ENCODE peak calls at places on chromosomes 12 and 14, in five cellular contexts. A is NT2/D1, S is HepG2, J is GM12878, L is H1. H is an unnamed sample.
A peak's percentile ranks its signal among the peaks of the same experiment; 100 is the strongest.

GRCh38 chr12:93022603-93023340 is 93.7 kb upstream of the EEA1 start:
- DNase-seq in A (no peak), S (no peak), J (no peak), L (no peak), H (no peak)

GRCh38 chr12:42588981-42589464 is 523 bp downstream of the PRICKLE1 start:
- DNase-seq in A (peak; percentile 30), S (no peak), J (no peak), L (no peak), H (peak; percentile 59)

GRCh38 chr12:47834199-47835016 is 14.7 kb upstream of the HDAC7 start:
- DNase-seq in A (no peak), S (no peak), J (no peak), L (no peak), H (no peak)

GRCh38 chr12:124172646-124173045 is 122.2 kb upstream of the RFLNA start:
- DNase-seq in A (no peak), S (no peak), J (no peak), L (no peak), H (no peak)

GRCh38 chr12:53729659-53730058 is 2.4 kb upstream of the CALCOCO1 start:
- DNase-seq in A (no peak), S (peak; percentile 14), J (no peak), L (no peak), H (no peak)

GRCh38 chr12:27577688-27578087 is 53.7 kb downstream of the PPFIBP1 start:
- DNase-seq in A (no peak), S (no peak), J (no peak), L (no peak), H (no peak)

GRCh38 chr14:78612666-78613065 is 442.5 kb downstream of the NRXN3 start:
- DNase-seq in A (no peak), S (no peak), J (no peak), L (no peak), H (no peak)

GRCh38 chr12:107622005-107622404 is 63.6 kb upstream of the PWP1 start:
- DNase-seq in A (peak; percentile 55), S (peak; percentile 9), J (no peak), L (no peak), H (peak; percentile 51)

GRCh38 chr14:33590891-33591630 is 359.8 kb downstream of the EGLN3 start:
- DNase-seq in A (no peak), S (no peak), J (no peak), L (no peak), H (no peak)

GRCh38 chr12:116919247-116919671 is 8.5 kb downstream of the FBXW8 start:
- DNase-seq in A (no peak), S (no peak), J (no peak), L (no peak), H (no peak)

GRCh38 chr12:123942277-123942653 is 30.4 kb downstream of the CCDC92 start:
- DNase-seq in A (no peak), S (no peak), J (no peak), L (no peak), H (no peak)

GRCh38 chr12:54977155-54977554 is 7.4 kb downstream of the TESPA1 start:
- DNase-seq in A (no peak), S (no peak), J (no peak), L (no peak), H (no peak)

GRCh38 chr12:124684971-124685688 is 117.7 kb upstream of the NCOR2 start:
- DNase-seq in A (no peak), S (no peak), J (no peak), L (no peak), H (no peak)

GRCh38 chr12:202081-202731 is 11.8 kb downstream of the SLC6A12 start:
- DNase-seq in A (no peak), S (no peak), J (no peak), L (no peak), H (no peak)

GRCh38 chr12:46554461-46554860 is 181.9 kb upstream of the SLC38A2 start:
- DNase-seq in A (no peak), S (no peak), J (no peak), L (no peak), H (no peak)

GRCh38 chr12:70853326-70853725 is 67.2 kb downstream of the PTPRR start:
- DNase-seq in A (no peak), S (peak; percentile 2), J (no peak), L (no peak), H (no peak)

GRCh38 chr12:3727877-3728632 is 24.9 kb downstream of the CRACR2A start:
- DNase-seq in A (no peak), S (no peak), J (peak; percentile 66), L (no peak), H (no peak)
- TF ChIP-seq SUZ12 in A (no peak), S (no peak), J (no peak), L (no peak), H (no peak)

GRCh38 chr14:104426771-104427125 is 152.8 kb upstream of the C14orf180 start:
- DNase-seq in A (no peak), S (no peak), J (no peak), L (no peak), H (no peak)

GRCh38 chr14:104429291-104429861 is 150.2 kb upstream of the C14orf180 start:
- DNase-seq in A (no peak), S (no peak), J (no peak), L (no peak), H (no peak)

GRCh38 chr14:104427126-104427851 is 152.3 kb upstream of the C14orf180 start:
- DNase-seq in A (no peak), S (no peak), J (no peak), L (no peak), H (no peak)

GRCh38 chr14:104428333-104428851 is 151.2 kb upstream of the C14orf180 start:
- DNase-seq in A (no peak), S (no peak), J (no peak), L (no peak), H (no peak)

DNA sequence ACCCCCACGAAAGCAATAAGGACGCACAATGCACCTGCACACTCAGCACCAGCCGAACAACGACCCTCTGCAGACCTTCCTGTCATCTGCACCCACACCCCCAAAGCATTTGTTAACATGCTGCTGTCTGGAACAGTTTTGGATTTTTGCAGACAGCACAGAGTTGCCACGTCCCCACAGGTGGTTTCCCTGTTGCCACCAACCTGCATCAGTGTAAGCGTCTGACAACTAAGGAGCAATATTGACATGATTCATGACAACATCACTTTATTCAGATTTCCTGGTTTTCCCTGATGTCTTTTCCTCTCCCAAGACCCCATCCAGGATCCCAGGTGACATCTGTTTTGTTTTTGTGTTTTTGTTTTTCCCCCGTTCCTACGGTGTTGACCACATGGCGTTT is 150.7 kb upstream of the C14orf180 start:
- DNase-seq in A (no peak), S (no peak), J (no peak), L (no peak), H (no peak)
- TF ChIP-seq SUZ12 in A (no peak), S (no peak), J (no peak), L (no peak), H (no peak)

DNA sequence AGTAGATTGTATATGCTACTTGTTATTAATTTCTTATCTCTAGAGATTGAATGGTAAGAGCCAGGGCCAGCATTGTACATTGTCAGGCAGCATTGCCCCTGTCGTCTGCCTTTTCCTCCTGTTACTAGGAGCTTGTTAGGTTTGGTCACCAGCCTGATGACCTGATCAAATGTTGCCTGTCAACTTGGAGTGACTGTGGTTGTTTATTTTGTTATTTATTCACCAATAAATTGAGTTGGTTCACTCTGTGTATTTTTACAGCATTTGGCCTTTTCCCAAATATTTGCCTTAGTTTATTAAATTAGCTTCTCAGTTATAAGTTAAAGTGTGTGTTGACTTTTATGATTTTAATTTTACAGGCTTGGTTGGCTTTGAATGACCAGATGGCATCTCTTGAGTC is 88.4 kb downstream of the PRKCH start:
- DNase-seq in A (no peak), S (no peak), J (no peak), L (no peak), H (no peak)
- TF ChIP-seq SUZ12 in A (no peak), S (no peak), J (no peak), L (no peak), H (no peak)

DNA sequence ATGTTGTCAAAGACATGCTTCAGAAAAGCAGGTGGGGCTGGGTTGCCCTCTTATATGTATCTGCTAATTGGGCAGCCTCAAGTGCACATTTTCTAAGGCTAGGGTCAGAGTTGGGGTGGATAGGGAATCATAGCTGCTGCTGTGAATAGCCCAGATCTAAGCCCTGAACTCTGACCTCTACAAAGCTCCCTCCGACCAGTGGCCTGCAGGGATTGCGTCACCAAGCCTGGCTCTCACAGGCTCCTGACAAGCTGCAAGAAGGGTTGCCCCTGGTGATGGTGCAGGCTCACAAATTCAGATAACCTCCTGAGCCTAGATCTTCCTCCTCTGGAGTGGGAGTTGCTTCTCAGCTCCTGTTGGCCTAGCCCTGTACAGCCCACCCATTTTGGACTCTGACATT is 5.1 kb upstream of the SUSD6 start:
- DNase-seq in A (no peak), S (peak; percentile 81), J (no peak), L (no peak), H (no peak)
- TF ChIP-seq SUZ12 in A (no peak), S (no peak), J (no peak), L (no peak), H (no peak)

GRCh38 chr14:100165376-100165775 is 5.9 kb upstream of the DEGS2 start:
- DNase-seq in A (no peak), S (no peak), J (no peak), L (no peak), H (no peak)
- TF ChIP-seq SUZ12 in A (no peak), S (no peak), J (no peak), L (peak; percentile 15), H (no peak)

GRCh38 chr14:65098586-65098985 is 3.7 kb downstream of the MAX start:
- DNase-seq in A (no peak), S (no peak), J (peak; percentile 37), L (no peak), H (no peak)

GRCh38 chr14:65100905-65101541 is 1.3 kb downstream of the MAX start:
- DNase-seq in A (no peak), S (no peak), J (no peak), L (no peak), H (no peak)

GRCh38 chr14:65092340-65092739 is 10.0 kb downstream of the MAX start:
- DNase-seq in A (no peak), S (no peak), J (no peak), L (no peak), H (no peak)

GRCh38 chr14:65095633-65096205 is 6.6 kb downstream of the MAX start:
- DNase-seq in A (no peak), S (no peak), J (no peak), L (no peak), H (no peak)

DNA sequence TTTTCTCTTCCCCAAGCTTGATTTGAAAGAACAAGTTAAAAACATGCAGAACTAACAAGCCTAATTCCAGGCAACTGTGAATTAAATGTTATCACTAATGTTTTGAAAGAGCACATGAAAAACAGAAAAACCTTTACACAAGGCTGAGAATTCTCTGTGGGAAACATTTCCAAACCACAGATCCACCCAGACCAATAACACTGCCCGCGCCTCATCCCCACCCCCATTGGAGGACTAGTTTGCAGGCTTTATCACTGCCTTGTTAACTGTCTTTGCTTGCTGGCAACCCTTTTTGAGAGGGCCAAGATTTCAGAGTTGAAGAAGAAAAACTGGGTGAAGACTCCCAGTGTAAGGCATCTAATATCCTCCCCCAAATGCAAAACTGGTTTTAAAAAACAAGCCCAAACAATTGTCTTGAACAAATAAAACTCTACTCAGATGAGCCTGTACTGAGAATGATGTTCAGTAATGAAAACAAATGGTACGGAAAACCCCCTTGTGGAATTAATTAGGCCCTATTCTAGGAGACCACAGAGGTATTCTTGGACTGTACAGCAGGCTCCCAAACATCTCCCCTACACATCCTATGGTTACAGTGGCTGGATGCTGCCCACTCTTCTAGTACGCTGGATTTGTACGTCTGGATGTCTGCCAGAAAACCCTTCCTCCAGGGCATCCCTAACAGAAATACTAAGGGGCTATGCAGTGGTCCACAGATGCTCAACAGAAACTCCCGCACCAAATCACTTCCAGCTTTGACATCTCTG is 5.8 kb downstream of the MAX start:
- DNase-seq in A (no peak), S (no peak), J (no peak), L (no peak), H (no peak)
- TF ChIP-seq SUZ12 in A (no peak), S (no peak), J (no peak), L (no peak), H (no peak)

H was measured in HEK293T.